ENCODE peak calls at places on chromosomes 6 and 20, in four cellular contexts. F is HFFc6, D is GM20000, U is mammary epithelial cell. E is an unnamed sample.

GRCh38 chr6:170006524-170007467 is 255.4 kb downstream of the ERMARD start:
- DNase-seq in F (no peak), D (no peak), U (no peak), E (no peak)

GRCh38 chr6:117467876-117468275 is 14.6 kb upstream of the DCBLD1 start:
- DNase-seq in F (no peak), D (no peak), U (no peak), E (no peak)

GRCh38 chr6:87393026-87393622 is 14.6 kb upstream of the CFAP206 start:
- DNase-seq in F (peak), D (peak), U (peak), E (peak)

GRCh38 chr6:137804647-137805046 is 62.4 kb upstream of the TNFAIP3 start:
- DNase-seq in F (no peak), D (no peak), U (no peak), E (no peak)

GRCh38 chr6:112036088-112036637 is 17.7 kb upstream of the CCN6 start:
- DNase-seq in F (no peak), D (no peak), U (peak), E (no peak)

GRCh38 chr20:62914970-62915457 is 11.3 kb downstream of the DIDO1 start:
- DNase-seq in F (peak), D (no peak), U (peak), E (no peak)

GRCh38 chr20:32574296-32575226 is 10.6 kb downstream of the NOL4L start:
- DNase-seq in F (peak), D (no peak), U (peak), E (no peak)

GRCh38 chr20:63102720-63103375 is 96.1 kb upstream of the BHLHE23 start:
- DNase-seq in F (peak), D (peak), U (no peak), E (peak)

GRCh38 chr6:163926642-163927041 is 512.1 kb downstream of the QKI start:
- DNase-seq in F (no peak), D (no peak), U (no peak), E (no peak)

GRCh38 chr20:25484224-25484846 is 76.9 kb downstream of the GINS1 start:
- DNase-seq in F (no peak), D (no peak), U (peak), E (no peak)

GRCh38 chr6:6725120-6725833 is 136.8 kb downstream of the LY86 start:
- DNase-seq in F (no peak), D (no peak), U (no peak), E (no peak)

GRCh38 chr6:15305496-15305895 is 59.6 kb downstream of the JARID2 start:
- DNase-seq in F (no peak), D (no peak), U (no peak), E (no peak)

GRCh38 chr6:4354181-4354580 is 218.8 kb upstream of the ECI2 start:
- DNase-seq in F (no peak), D (no peak), U (no peak), E (no peak)

GRCh38 chr6:113949499-113949898 is 21.4 kb downstream of the HDAC2 start:
- DNase-seq in F (no peak), D (no peak), U (no peak), E (no peak)

GRCh38 chr20:59437601-59438031 is 137.2 kb downstream of the EDN3 start:
- DNase-seq in F (no peak), D (no peak), U (no peak), E (no peak)

GRCh38 chr20:39462436-39462835 is 500.3 kb downstream of the DHX35 start:
- DNase-seq in F (no peak), D (no peak), U (no peak), E (no peak)

GRCh38 chr6:36127462-36128016 is 2.8 kb upstream of the MAPK13 start:
- DNase-seq in F (peak), D (no peak), U (peak), E (no peak)

GRCh38 chr20:5400164-5400762 is 83.5 kb upstream of the PROKR2 start:
- DNase-seq in F (no peak), D (no peak), U (peak), E (no peak)

GRCh38 chr6:132395015-132395597 is 6.2 kb downstream of the MOXD1 start:
- DNase-seq in F (no peak), D (no peak), U (no peak), E (no peak)

GRCh38 chr6:132391391-132392291 is 9.6 kb downstream of the MOXD1 start:
- DNase-seq in F (peak), D (no peak), U (peak), E (no peak)

GRCh38 chr6:132390451-132390850 is 10.8 kb downstream of the MOXD1 start:
- DNase-seq in F (no peak), D (no peak), U (no peak), E (no peak)

GRCh38 chr6:132392292-132392691 is 9.0 kb downstream of the MOXD1 start:
- DNase-seq in F (no peak), D (no peak), U (no peak), E (no peak)

DNA sequence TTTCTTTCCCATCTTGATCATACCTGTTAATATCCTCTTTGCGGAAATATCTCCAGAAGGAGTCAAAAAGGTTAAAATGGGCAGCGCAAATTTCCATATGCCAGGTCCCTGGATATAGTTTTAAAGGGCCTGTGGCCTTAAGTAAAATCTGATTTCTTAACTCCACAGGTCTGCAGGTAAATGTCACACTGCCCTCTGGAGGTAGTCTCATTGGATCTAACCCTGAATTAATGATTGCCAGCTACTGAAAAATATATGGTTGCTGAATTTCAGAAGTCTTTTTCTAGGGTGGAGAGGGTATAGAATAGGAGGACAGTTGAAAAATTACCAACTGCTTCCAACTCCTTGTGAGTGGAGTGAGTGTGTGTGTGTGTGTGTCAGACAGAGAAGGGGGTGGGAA is 8.5 kb downstream of the MOXD1 start:
- DNase-seq in F (peak), D (no peak), U (peak), E (no peak)
- TF ChIP-seq CTCF in F (peak), D (no peak), U (peak), E (peak)

DNA sequence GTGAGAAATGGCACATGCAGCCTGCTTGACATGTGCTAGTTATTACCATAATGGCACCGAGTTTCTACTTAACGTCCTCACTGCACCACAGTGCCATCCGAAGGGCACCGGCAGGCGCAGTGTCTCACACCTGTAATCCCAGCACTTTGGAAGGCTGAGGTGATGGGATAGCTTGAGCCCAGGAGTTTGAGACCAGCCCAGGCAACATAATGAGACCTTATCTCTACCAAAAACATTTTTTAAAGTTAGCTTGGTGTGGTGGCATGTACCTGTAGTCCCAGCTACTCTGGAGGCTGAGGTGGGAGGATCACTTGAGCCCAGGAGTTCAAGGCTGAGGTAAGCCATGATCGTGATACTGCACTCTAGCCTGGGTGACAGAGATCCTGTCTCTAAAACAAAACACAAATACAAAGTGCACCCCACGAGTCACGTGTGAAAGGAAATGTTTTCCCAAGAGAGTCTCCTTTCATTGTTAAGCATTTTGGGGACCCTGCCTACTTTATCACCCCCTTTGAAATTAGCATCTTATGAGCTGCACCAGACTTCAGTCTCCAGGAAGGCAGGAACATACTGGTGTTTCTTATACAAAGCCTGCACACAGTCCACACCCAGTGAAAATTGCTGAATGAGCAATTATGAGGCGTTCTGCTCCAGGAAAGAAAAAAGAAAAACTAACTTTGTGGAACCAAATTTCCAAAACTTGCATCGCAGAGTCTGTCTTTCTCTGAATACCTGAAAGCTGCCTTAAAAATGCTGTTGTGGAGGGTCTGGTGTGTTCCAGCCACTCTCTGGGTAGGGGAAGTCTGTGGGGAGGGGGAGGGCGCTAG is 47.1 kb upstream of the FOXQ1 start:
- DNase-seq in F (no peak), D (no peak), U (no peak), E (no peak)
- TF ChIP-seq CTCF in F (no peak), D (no peak), U (no peak), E (no peak)

DNA sequence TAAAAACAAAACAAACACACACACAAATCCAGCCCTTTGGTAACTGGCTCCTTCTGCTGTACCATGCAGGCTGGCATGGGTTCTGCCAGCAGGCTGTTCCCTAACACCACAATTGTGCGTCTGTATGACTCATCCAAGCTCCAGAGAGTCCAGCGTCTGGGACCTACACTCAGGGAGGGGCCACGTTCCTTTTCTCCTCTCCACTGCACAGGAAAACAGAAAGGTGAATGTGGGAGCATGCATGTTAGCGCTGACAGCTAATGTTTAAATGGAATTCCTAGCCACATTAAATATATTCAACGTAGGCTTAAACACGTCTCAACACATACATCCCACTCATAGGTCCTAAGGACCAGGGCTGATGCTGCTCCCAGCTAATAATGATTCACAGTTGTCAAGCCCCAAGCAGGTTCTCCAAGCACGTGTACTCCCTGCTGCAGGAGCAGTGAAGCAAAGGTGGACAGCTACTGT is 20.7 kb downstream of the MAP1LC3A start:
- DNase-seq in F (peak), D (no peak), U (peak), E (no peak)
- TF ChIP-seq CTCF in F (peak), D (no peak), U (peak), E (no peak)

GRCh38 chr6:108247965-108248536 is 12.8 kb downstream of the SNX3 start:
- DNase-seq in F (no peak), D (no peak), U (no peak), E (no peak)

GRCh38 chr6:108251252-108251651 is 9.6 kb downstream of the SNX3 start:
- DNase-seq in F (no peak), D (no peak), U (no peak), E (no peak)

GRCh38 chr6:108252055-108252454 is 8.8 kb downstream of the SNX3 start:
- DNase-seq in F (no peak), D (no peak), U (no peak), E (no peak)

GRCh38 chr6:108254436-108255410 is 6.1 kb downstream of the SNX3 start:
- DNase-seq in F (no peak), D (no peak), U (no peak), E (no peak)

DNA sequence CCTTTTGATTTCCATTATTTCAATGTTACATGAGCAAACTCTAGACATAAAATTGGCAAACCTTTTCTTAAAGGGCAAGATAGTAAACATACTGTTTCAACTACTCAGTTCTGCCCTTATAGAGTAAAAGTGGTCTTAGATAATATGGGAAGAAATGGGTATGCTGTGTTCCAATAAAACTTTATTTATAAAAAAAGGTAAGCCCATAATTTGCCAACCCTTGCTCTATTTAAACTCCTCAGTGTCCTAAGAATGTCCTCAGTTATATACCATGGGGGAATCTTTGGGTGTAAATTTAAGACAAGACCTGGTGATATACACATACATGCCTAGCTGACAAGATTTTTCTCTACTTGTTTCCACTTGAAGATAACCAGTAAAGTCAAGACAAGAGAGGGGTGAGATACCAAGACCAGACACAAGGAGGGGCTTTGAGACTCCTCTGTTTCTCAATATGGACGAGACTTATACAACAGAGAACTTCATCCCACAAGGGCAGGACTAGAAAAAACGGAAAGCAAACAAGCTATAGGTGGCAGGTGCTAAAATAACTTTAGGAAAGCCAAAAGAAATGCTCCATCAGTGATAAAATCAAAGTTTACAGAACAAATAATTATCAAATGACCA is 10.5 kb downstream of the SNX3 start:
- DNase-seq in F (peak), D (peak), U (peak), E (no peak)
- TF ChIP-seq CTCF in F (peak), D (no peak), U (peak), E (no peak)

DNA sequence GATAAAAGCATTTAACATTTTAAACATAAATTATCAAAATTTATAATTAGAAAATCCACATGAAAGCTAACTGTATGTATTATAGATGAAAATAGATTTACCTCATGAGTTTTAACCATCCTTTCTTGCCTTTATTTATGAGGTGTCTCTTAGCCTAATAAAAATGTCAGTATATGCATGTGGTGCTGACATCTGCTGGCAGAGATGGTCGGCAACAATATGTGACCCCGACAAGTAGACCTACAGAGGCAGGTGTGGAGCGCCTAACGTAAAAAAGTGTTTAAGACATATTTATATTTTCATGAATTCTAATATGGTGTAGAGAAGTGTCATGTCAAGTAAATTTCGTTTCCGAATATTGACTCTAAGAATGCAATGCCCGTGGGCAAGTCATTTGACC is 149.0 kb upstream of the FUT9 start:
- DNase-seq in F (no peak), D (peak), U (no peak), E (no peak)
- TF ChIP-seq CTCF in F (no peak), D (peak), U (peak), E (peak)

DNA sequence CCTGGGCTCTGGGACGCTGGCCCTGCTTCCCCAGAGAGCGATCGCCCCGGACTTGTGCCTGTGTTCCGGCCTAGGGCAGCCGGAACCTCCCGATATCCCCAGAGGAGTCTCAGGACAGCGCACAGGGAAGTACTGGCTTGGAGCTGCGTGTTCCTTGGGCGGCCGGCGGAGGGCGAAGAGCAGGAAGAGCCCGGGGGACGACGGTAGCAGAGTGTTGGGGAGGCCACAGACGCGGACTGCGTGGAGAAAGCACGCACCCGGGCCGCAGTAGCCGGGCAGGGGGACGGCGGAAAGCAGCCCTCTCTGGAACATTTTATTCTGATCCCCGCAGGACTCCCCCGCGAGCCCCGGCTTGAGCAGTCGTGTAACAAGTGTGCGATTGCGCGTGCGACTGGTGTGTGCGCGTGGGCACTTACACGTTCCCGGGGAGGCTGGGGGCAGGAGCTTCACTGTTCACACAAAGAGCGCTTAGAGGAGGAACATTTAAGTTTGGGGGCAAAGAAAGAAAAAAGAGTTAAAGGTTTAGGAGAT is 36.1 kb downstream of the NCR2 start:
- DNase-seq in F (peak), D (no peak), U (no peak), E (no peak)
- TF ChIP-seq CTCF in F (peak), D (no peak), U (peak), E (no peak)

DNA sequence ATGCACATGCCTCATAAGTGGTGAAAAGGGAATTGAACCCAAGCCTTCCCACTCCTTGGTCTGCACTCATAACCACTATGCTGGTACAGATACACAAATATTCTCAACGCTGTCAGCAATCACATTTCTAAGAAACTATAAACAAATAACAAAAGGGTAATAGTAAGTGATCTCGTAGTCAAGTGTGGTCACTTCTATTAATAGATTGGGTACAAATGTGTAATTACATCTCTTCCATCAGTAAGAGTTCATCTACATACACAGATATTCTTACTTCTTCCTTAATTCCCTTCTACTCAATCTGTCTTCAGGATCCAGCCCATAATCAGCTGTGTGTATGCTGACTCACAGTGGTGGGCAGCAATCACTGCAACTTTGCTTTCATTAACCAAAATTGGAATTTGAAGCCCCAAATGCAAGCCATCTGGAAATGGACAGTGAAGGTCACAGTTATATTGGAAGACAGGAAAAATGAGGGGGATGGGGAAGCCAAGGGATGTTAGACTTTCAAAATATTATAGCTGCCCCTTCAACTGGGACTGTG is 6.7 kb downstream of the PRSS35 start:
- DNase-seq in F (peak), D (no peak), U (no peak), E (no peak)
- TF ChIP-seq CTCF in F (peak), D (no peak), U (peak), E (peak)